ENCODE peak calls at places on chromosomes 4 and X, in five cellular contexts. One of them, this sample, is unnamed.

GRCh38 chrX:70089575-70090297 is 27.5 kb downstream of the OTUD6A start:
- DNase-seq in activated T-cell treated with anti-CD3 and anti-CD28 coated beads, Interleukin-2, amount 50 U/mL, for 1 hour: no peak
- DNase-seq in mesendoderm: no peak
- DNase-seq in posterior cingulate gyrus: no peak
- DNase-seq in transverse colon: no peak
- DNase-seq in this sample: no peak

GRCh38 chrX:111395132-111395531 is 16.9 kb downstream of the DCX start:
- DNase-seq in transverse colon: no peak
- DNase-seq in mesendoderm: no peak
- DNase-seq in activated T-cell treated with anti-CD3 and anti-CD28 coated beads, Interleukin-2, amount 50 U/mL, for 1 hour: no peak
- DNase-seq in posterior cingulate gyrus: no peak
- DNase-seq in this sample: no peak

GRCh38 chr4:168337550-168337940 is 19.0 kb upstream of the DDX60 start:
- DNase-seq in activated T-cell treated with anti-CD3 and anti-CD28 coated beads, Interleukin-2, amount 50 U/mL, for 1 hour: no peak
- DNase-seq in posterior cingulate gyrus: no peak
- DNase-seq in transverse colon: no peak
- DNase-seq in mesendoderm: no peak
- DNase-seq in this sample: no peak

GRCh38 chrX:124217289-124218251 is 114.9 kb upstream of the TEX13D start:
- DNase-seq in mesendoderm: peak
- DNase-seq in transverse colon: peak
- DNase-seq in activated T-cell treated with anti-CD3 and anti-CD28 coated beads, Interleukin-2, amount 50 U/mL, for 1 hour: peak
- DNase-seq in posterior cingulate gyrus: no peak
- DNase-seq in this sample: peak

GRCh38 chr4:2322227-2322626 is 60.3 kb upstream of the MXD4 start:
- DNase-seq in mesendoderm: no peak
- DNase-seq in activated T-cell treated with anti-CD3 and anti-CD28 coated beads, Interleukin-2, amount 50 U/mL, for 1 hour: no peak
- DNase-seq in posterior cingulate gyrus: no peak
- DNase-seq in transverse colon: no peak
- DNase-seq in this sample: no peak

GRCh38 chr4:110514889-110515479 is 39.0 kb downstream of the ENPEP start:
- DNase-seq in posterior cingulate gyrus: no peak
- DNase-seq in activated T-cell treated with anti-CD3 and anti-CD28 coated beads, Interleukin-2, amount 50 U/mL, for 1 hour: no peak
- DNase-seq in transverse colon: no peak
- DNase-seq in mesendoderm: peak
- DNase-seq in this sample: peak

GRCh38 chr4:80767944-80768343 is 262.6 kb upstream of the BMP3 start:
- DNase-seq in posterior cingulate gyrus: no peak
- DNase-seq in transverse colon: no peak
- DNase-seq in mesendoderm: no peak
- DNase-seq in activated T-cell treated with anti-CD3 and anti-CD28 coated beads, Interleukin-2, amount 50 U/mL, for 1 hour: no peak
- DNase-seq in this sample: no peak

GRCh38 chrX:15616531-15616930 is 15.8 kb upstream of the ACE2 start:
- DNase-seq in transverse colon: no peak
- DNase-seq in mesendoderm: no peak
- DNase-seq in posterior cingulate gyrus: no peak
- DNase-seq in activated T-cell treated with anti-CD3 and anti-CD28 coated beads, Interleukin-2, amount 50 U/mL, for 1 hour: no peak
- DNase-seq in this sample: no peak

GRCh38 chrX:50813843-50814661 is at the start of gene SHROOM4:
- DNase-seq in activated T-cell treated with anti-CD3 and anti-CD28 coated beads, Interleukin-2, amount 50 U/mL, for 1 hour: no peak
- DNase-seq in posterior cingulate gyrus: peak
- DNase-seq in transverse colon: peak
- DNase-seq in mesendoderm: peak
- DNase-seq in this sample: peak

GRCh38 chr4:51894246-51894645 is 51.3 kb downstream of the DCUN1D4 start:
- DNase-seq in activated T-cell treated with anti-CD3 and anti-CD28 coated beads, Interleukin-2, amount 50 U/mL, for 1 hour: no peak
- DNase-seq in mesendoderm: no peak
- DNase-seq in transverse colon: no peak
- DNase-seq in posterior cingulate gyrus: no peak
- DNase-seq in this sample: no peak

GRCh38 chr4:173517781-173518371 is 12.2 kb downstream of the HAND2 start:
- DNase-seq in posterior cingulate gyrus: no peak
- DNase-seq in mesendoderm: peak
- DNase-seq in activated T-cell treated with anti-CD3 and anti-CD28 coated beads, Interleukin-2, amount 50 U/mL, for 1 hour: no peak
- DNase-seq in transverse colon: peak
- DNase-seq in this sample: peak

GRCh38 chrX:41923925-41924693 is 755 bp upstream of the CASK start:
- DNase-seq in activated T-cell treated with anti-CD3 and anti-CD28 coated beads, Interleukin-2, amount 50 U/mL, for 1 hour: peak
- DNase-seq in transverse colon: peak
- DNase-seq in posterior cingulate gyrus: no peak
- DNase-seq in mesendoderm: peak
- DNase-seq in this sample: no peak

GRCh38 chrX:154436597-154437397 is at the start of gene GDI1:
- DNase-seq in mesendoderm: peak
- DNase-seq in transverse colon: peak
- DNase-seq in posterior cingulate gyrus: no peak
- DNase-seq in activated T-cell treated with anti-CD3 and anti-CD28 coated beads, Interleukin-2, amount 50 U/mL, for 1 hour: peak
- DNase-seq in this sample: peak

GRCh38 chr4:124060261-124060918 is 652.1 kb downstream of the ANKRD50 start:
- DNase-seq in mesendoderm: no peak
- DNase-seq in transverse colon: peak
- DNase-seq in activated T-cell treated with anti-CD3 and anti-CD28 coated beads, Interleukin-2, amount 50 U/mL, for 1 hour: no peak
- DNase-seq in posterior cingulate gyrus: no peak
- DNase-seq in this sample: peak

GRCh38 chr4:79576480-79576803 is 168.4 kb upstream of the GK2 start:
- DNase-seq in posterior cingulate gyrus: peak
- DNase-seq in mesendoderm: peak
- DNase-seq in transverse colon: no peak
- DNase-seq in activated T-cell treated with anti-CD3 and anti-CD28 coated beads, Interleukin-2, amount 50 U/mL, for 1 hour: no peak
- DNase-seq in this sample: peak

GRCh38 chrX:142040906-142041305 is 137.2 kb downstream of the MAGEC1 start:
- DNase-seq in posterior cingulate gyrus: no peak
- DNase-seq in transverse colon: no peak
- DNase-seq in mesendoderm: peak
- DNase-seq in activated T-cell treated with anti-CD3 and anti-CD28 coated beads, Interleukin-2, amount 50 U/mL, for 1 hour: no peak
- DNase-seq in this sample: peak

GRCh38 chr4:54908744-54909143 is 216.7 kb downstream of the KDR start:
- DNase-seq in activated T-cell treated with anti-CD3 and anti-CD28 coated beads, Interleukin-2, amount 50 U/mL, for 1 hour: no peak
- DNase-seq in posterior cingulate gyrus: no peak
- DNase-seq in mesendoderm: no peak
- DNase-seq in transverse colon: no peak
- DNase-seq in this sample: no peak

GRCh38 chrX:928606-929005 is 283.8 kb downstream of the CRLF2 start:
- DNase-seq in mesendoderm: no peak
- DNase-seq in transverse colon: no peak
- DNase-seq in activated T-cell treated with anti-CD3 and anti-CD28 coated beads, Interleukin-2, amount 50 U/mL, for 1 hour: no peak
- DNase-seq in posterior cingulate gyrus: no peak
- DNase-seq in this sample: no peak

GRCh38 chr4:119300388-119301131 is 21.4 kb downstream of the FABP2 start:
- DNase-seq in transverse colon: peak
- DNase-seq in posterior cingulate gyrus: peak
- DNase-seq in activated T-cell treated with anti-CD3 and anti-CD28 coated beads, Interleukin-2, amount 50 U/mL, for 1 hour: peak
- DNase-seq in mesendoderm: peak
- DNase-seq in this sample: peak

GRCh38 chrX:133215747-133216146 is 2.4 kb downstream of the TFDP3 start:
- DNase-seq in activated T-cell treated with anti-CD3 and anti-CD28 coated beads, Interleukin-2, amount 50 U/mL, for 1 hour: no peak
- DNase-seq in posterior cingulate gyrus: no peak
- DNase-seq in transverse colon: peak
- DNase-seq in mesendoderm: peak
- DNase-seq in this sample: peak

GRCh38 chrX:68684291-68684918 is 36.9 kb downstream of the STARD8 start:
- DNase-seq in posterior cingulate gyrus: no peak
- DNase-seq in activated T-cell treated with anti-CD3 and anti-CD28 coated beads, Interleukin-2, amount 50 U/mL, for 1 hour: no peak
- DNase-seq in mesendoderm: peak
- DNase-seq in transverse colon: peak
- DNase-seq in this sample: no peak

GRCh38 chr4:3283916-3284315 is 8.9 kb upstream of the RGS12 start:
- DNase-seq in transverse colon: no peak
- DNase-seq in mesendoderm: no peak
- DNase-seq in posterior cingulate gyrus: no peak
- DNase-seq in activated T-cell treated with anti-CD3 and anti-CD28 coated beads, Interleukin-2, amount 50 U/mL, for 1 hour: no peak
- DNase-seq in this sample: no peak

This sample was measured in GM23338.